ENCODE peak calls at places on chromosomes 4 and X, in six cellular contexts. One of them, this sample, is unnamed.

GRCh38 chrX:65596270-65596669 is 61.7 kb upstream of the LAS1L start:
- DNase-seq in breast epithelium: no peak
- DNase-seq in dorsolateral prefrontal cortex: no peak
- DNase-seq in heart right ventricle: no peak
- DNase-seq in esophagus squamous epithelium: no peak
- DNase-seq in GM23338: no peak
- DNase-seq in this sample: peak

GRCh38 chr4:186602978-186603377 is 47.6 kb upstream of the MTNR1A start:
- DNase-seq in dorsolateral prefrontal cortex: no peak
- DNase-seq in esophagus squamous epithelium: no peak
- DNase-seq in breast epithelium: no peak
- DNase-seq in heart right ventricle: no peak
- DNase-seq in GM23338: no peak
- DNase-seq in this sample: no peak

GRCh38 chr4:106676173-106676921 is 307.8 kb upstream of the GIMD1 start:
- DNase-seq in GM23338: no peak
- DNase-seq in breast epithelium: no peak
- DNase-seq in esophagus squamous epithelium: no peak
- DNase-seq in heart right ventricle: no peak
- DNase-seq in dorsolateral prefrontal cortex: no peak
- DNase-seq in this sample: no peak

GRCh38 chr4:174912919-174913543 is 5.1 kb upstream of the ADAM29 start:
- DNase-seq in dorsolateral prefrontal cortex: no peak
- DNase-seq in esophagus squamous epithelium: no peak
- DNase-seq in breast epithelium: no peak
- DNase-seq in GM23338: no peak
- DNase-seq in heart right ventricle: no peak
- DNase-seq in this sample: no peak

GRCh38 chr4:47926667-47927258 is 12.4 kb upstream of the NFXL1 start:
- DNase-seq in esophagus squamous epithelium: no peak
- DNase-seq in breast epithelium: no peak
- DNase-seq in GM23338: peak
- DNase-seq in dorsolateral prefrontal cortex: no peak
- DNase-seq in heart right ventricle: peak
- DNase-seq in this sample: peak

GRCh38 chr4:33262809-33263208 is 2542.6 kb downstream of the PCDH7 start:
- DNase-seq in dorsolateral prefrontal cortex: no peak
- DNase-seq in GM23338: no peak
- DNase-seq in heart right ventricle: no peak
- DNase-seq in esophagus squamous epithelium: no peak
- DNase-seq in breast epithelium: no peak
- DNase-seq in this sample: no peak

GRCh38 chr4:45131020-45131419 is 404.7 kb upstream of the GNPDA2 start:
- DNase-seq in dorsolateral prefrontal cortex: no peak
- DNase-seq in esophagus squamous epithelium: no peak
- DNase-seq in breast epithelium: no peak
- DNase-seq in GM23338: no peak
- DNase-seq in heart right ventricle: no peak
- DNase-seq in this sample: no peak

GRCh38 chr4:36509816-36510215 is 228.4 kb downstream of the DTHD1 start:
- DNase-seq in esophagus squamous epithelium: no peak
- DNase-seq in breast epithelium: no peak
- DNase-seq in heart right ventricle: no peak
- DNase-seq in GM23338: no peak
- DNase-seq in dorsolateral prefrontal cortex: no peak
- DNase-seq in this sample: no peak

GRCh38 chr4:183140911-183141320 is 41.9 kb downstream of the WWC2 start:
- DNase-seq in esophagus squamous epithelium: no peak
- DNase-seq in breast epithelium: no peak
- DNase-seq in GM23338: no peak
- DNase-seq in heart right ventricle: no peak
- DNase-seq in dorsolateral prefrontal cortex: no peak
- DNase-seq in this sample: no peak

GRCh38 chr4:182291597-182291996 is 48.4 kb downstream of the TENM3 start:
- DNase-seq in breast epithelium: no peak
- DNase-seq in heart right ventricle: no peak
- DNase-seq in GM23338: no peak
- DNase-seq in esophagus squamous epithelium: no peak
- DNase-seq in dorsolateral prefrontal cortex: no peak
- DNase-seq in this sample: no peak

GRCh38 chrX:111823068-111823467 is 52.9 kb upstream of the TRPC5OS start:
- DNase-seq in heart right ventricle: no peak
- DNase-seq in GM23338: peak
- DNase-seq in breast epithelium: no peak
- DNase-seq in esophagus squamous epithelium: no peak
- DNase-seq in dorsolateral prefrontal cortex: no peak
- DNase-seq in this sample: no peak

GRCh38 chr4:165199722-165200121 is 7.6 kb upstream of the KLHL2 start:
- DNase-seq in breast epithelium: peak
- DNase-seq in esophagus squamous epithelium: no peak
- DNase-seq in heart right ventricle: no peak
- DNase-seq in GM23338: no peak
- DNase-seq in dorsolateral prefrontal cortex: no peak
- DNase-seq in this sample: no peak

GRCh38 chr4:155009288-155009687 is 199.1 kb upstream of the NPY2R start:
- DNase-seq in heart right ventricle: no peak
- DNase-seq in breast epithelium: no peak
- DNase-seq in dorsolateral prefrontal cortex: no peak
- DNase-seq in GM23338: no peak
- DNase-seq in esophagus squamous epithelium: no peak
- DNase-seq in this sample: no peak

GRCh38 chr4:107034091-107034698 is 1.9 kb downstream of the DKK2 start:
- DNase-seq in breast epithelium: no peak
- DNase-seq in dorsolateral prefrontal cortex: peak
- DNase-seq in GM23338: peak
- DNase-seq in esophagus squamous epithelium: no peak
- DNase-seq in heart right ventricle: no peak
- DNase-seq in this sample: peak

GRCh38 chr4:26779674-26780073 is 81.0 kb upstream of the STIM2 start:
- DNase-seq in esophagus squamous epithelium: no peak
- DNase-seq in heart right ventricle: no peak
- DNase-seq in dorsolateral prefrontal cortex: no peak
- DNase-seq in breast epithelium: no peak
- DNase-seq in GM23338: no peak
- DNase-seq in this sample: no peak

GRCh38 chr4:143025111-143025704 is 159.5 kb upstream of the USP38 start:
- DNase-seq in esophagus squamous epithelium: no peak
- DNase-seq in dorsolateral prefrontal cortex: no peak
- DNase-seq in heart right ventricle: no peak
- DNase-seq in breast epithelium: no peak
- DNase-seq in GM23338: peak
- DNase-seq in this sample: no peak

GRCh38 chrX:7170903-7171302 is 22.9 kb upstream of the PUDP start:
- DNase-seq in heart right ventricle: no peak
- DNase-seq in dorsolateral prefrontal cortex: no peak
- DNase-seq in GM23338: peak
- DNase-seq in esophagus squamous epithelium: no peak
- DNase-seq in breast epithelium: no peak
- DNase-seq in this sample: peak

GRCh38 chrX:72624194-72624593 is 51.6 kb upstream of the HDAC8 start:
- DNase-seq in dorsolateral prefrontal cortex: no peak
- DNase-seq in GM23338: no peak
- DNase-seq in esophagus squamous epithelium: no peak
- DNase-seq in heart right ventricle: no peak
- DNase-seq in breast epithelium: no peak
- DNase-seq in this sample: no peak

GRCh38 chr4:81215219-81215892 is at the start of gene PRKG2:
- DNase-seq in dorsolateral prefrontal cortex: no peak
- DNase-seq in GM23338: peak
- DNase-seq in breast epithelium: no peak
- DNase-seq in esophagus squamous epithelium: no peak
- DNase-seq in heart right ventricle: no peak
- DNase-seq in this sample: peak

GRCh38 chrX:24241822-24242648 is 71.8 kb downstream of the SUPT20HL2 start:
- DNase-seq in heart right ventricle: no peak
- DNase-seq in esophagus squamous epithelium: no peak
- DNase-seq in dorsolateral prefrontal cortex: no peak
- DNase-seq in GM23338: peak
- DNase-seq in breast epithelium: no peak
- DNase-seq in this sample: no peak

GRCh38 chrX:151396042-151396826 is 772 bp upstream of the VMA21 start:
- DNase-seq in esophagus squamous epithelium: no peak
- DNase-seq in dorsolateral prefrontal cortex: no peak
- DNase-seq in heart right ventricle: no peak
- DNase-seq in GM23338: peak
- DNase-seq in breast epithelium: peak
- DNase-seq in this sample: peak

GRCh38 chrX:41238543-41238942 is 95.4 kb upstream of the DDX3X start:
- DNase-seq in dorsolateral prefrontal cortex: no peak
- DNase-seq in heart right ventricle: no peak
- DNase-seq in GM23338: no peak
- DNase-seq in breast epithelium: no peak
- DNase-seq in esophagus squamous epithelium: no peak
- DNase-seq in this sample: no peak

GRCh38 chr4:10715696-10716095 is 31.1 kb upstream of the CLNK start:
- DNase-seq in esophagus squamous epithelium: no peak
- DNase-seq in heart right ventricle: no peak
- DNase-seq in dorsolateral prefrontal cortex: no peak
- DNase-seq in breast epithelium: no peak
- DNase-seq in GM23338: peak
- DNase-seq in this sample: no peak

GRCh38 chr4:152536545-152537182 is 772 bp upstream of the FBXW7 start:
- DNase-seq in heart right ventricle: no peak
- DNase-seq in breast epithelium: no peak
- DNase-seq in esophagus squamous epithelium: no peak
- DNase-seq in dorsolateral prefrontal cortex: no peak
- DNase-seq in GM23338: peak
- DNase-seq in this sample: peak

GRCh38 chr4:137601924-137602323 is 69.6 kb upstream of the PCDH18 start:
- DNase-seq in GM23338: no peak
- DNase-seq in esophagus squamous epithelium: no peak
- DNase-seq in heart right ventricle: no peak
- DNase-seq in dorsolateral prefrontal cortex: no peak
- DNase-seq in breast epithelium: no peak
- DNase-seq in this sample: no peak
- H3K27ac ChIP-seq in GM23338: no peak
- H3K27ac ChIP-seq in esophagus squamous epithelium: no peak
- H3K27ac ChIP-seq in heart right ventricle: no peak
- H3K27ac ChIP-seq in dorsolateral prefrontal cortex: no peak
- H3K27ac ChIP-seq in breast epithelium: no peak
- H3K27ac ChIP-seq in this sample: no peak

GRCh38 chr4:176363072-176363471 is 43.3 kb downstream of the SPCS3 start:
- DNase-seq in esophagus squamous epithelium: no peak
- DNase-seq in GM23338: no peak
- DNase-seq in breast epithelium: no peak
- DNase-seq in heart right ventricle: no peak
- DNase-seq in dorsolateral prefrontal cortex: no peak
- DNase-seq in this sample: no peak
- H3K27ac ChIP-seq in esophagus squamous epithelium: no peak
- H3K27ac ChIP-seq in GM23338: no peak
- H3K27ac ChIP-seq in breast epithelium: no peak
- H3K27ac ChIP-seq in heart right ventricle: no peak
- H3K27ac ChIP-seq in dorsolateral prefrontal cortex: no peak
- H3K27ac ChIP-seq in this sample: no peak

GRCh38 chr4:78863254-78863869 is 75.9 kb downstream of the PAQR3 start:
- DNase-seq in breast epithelium: no peak
- DNase-seq in esophagus squamous epithelium: no peak
- DNase-seq in GM23338: no peak
- DNase-seq in heart right ventricle: no peak
- DNase-seq in dorsolateral prefrontal cortex: no peak
- DNase-seq in this sample: no peak
- H3K27ac ChIP-seq in breast epithelium: no peak
- H3K27ac ChIP-seq in esophagus squamous epithelium: no peak
- H3K27ac ChIP-seq in GM23338: no peak
- H3K27ac ChIP-seq in heart right ventricle: no peak
- H3K27ac ChIP-seq in dorsolateral prefrontal cortex: no peak
- H3K27ac ChIP-seq in this sample: no peak

GRCh38 chrX:10108288-10108687 is 48.5 kb upstream of the CLCN4 start:
- DNase-seq in breast epithelium: no peak
- DNase-seq in heart right ventricle: no peak
- DNase-seq in dorsolateral prefrontal cortex: no peak
- DNase-seq in GM23338: no peak
- DNase-seq in esophagus squamous epithelium: no peak
- DNase-seq in this sample: no peak

GRCh38 chrX:10110984-10111363 is 45.8 kb upstream of the CLCN4 start:
- DNase-seq in esophagus squamous epithelium: no peak
- DNase-seq in heart right ventricle: no peak
- DNase-seq in dorsolateral prefrontal cortex: no peak
- DNase-seq in GM23338: no peak
- DNase-seq in breast epithelium: no peak
- DNase-seq in this sample: no peak

GRCh38 chrX:10110316-10110932 is 46.4 kb upstream of the CLCN4 start:
- DNase-seq in esophagus squamous epithelium: no peak
- DNase-seq in heart right ventricle: no peak
- DNase-seq in breast epithelium: no peak
- DNase-seq in GM23338: no peak
- DNase-seq in dorsolateral prefrontal cortex: no peak
- DNase-seq in this sample: no peak

GRCh38 chrX:10111364-10112148 is 45.2 kb upstream of the CLCN4 start:
- DNase-seq in breast epithelium: no peak
- DNase-seq in heart right ventricle: no peak
- DNase-seq in dorsolateral prefrontal cortex: no peak
- DNase-seq in GM23338: no peak
- DNase-seq in esophagus squamous epithelium: no peak
- DNase-seq in this sample: peak

GRCh38 chrX:10109695-10110094 is 47.1 kb upstream of the CLCN4 start:
- DNase-seq in heart right ventricle: peak
- DNase-seq in breast epithelium: no peak
- DNase-seq in dorsolateral prefrontal cortex: peak
- DNase-seq in GM23338: no peak
- DNase-seq in esophagus squamous epithelium: no peak
- DNase-seq in this sample: peak
- H3K27ac ChIP-seq in heart right ventricle: no peak
- H3K27ac ChIP-seq in breast epithelium: no peak
- H3K27ac ChIP-seq in dorsolateral prefrontal cortex: no peak
- H3K27ac ChIP-seq in GM23338: no peak
- H3K27ac ChIP-seq in esophagus squamous epithelium: peak
- H3K27ac ChIP-seq in this sample: peak

DNA sequence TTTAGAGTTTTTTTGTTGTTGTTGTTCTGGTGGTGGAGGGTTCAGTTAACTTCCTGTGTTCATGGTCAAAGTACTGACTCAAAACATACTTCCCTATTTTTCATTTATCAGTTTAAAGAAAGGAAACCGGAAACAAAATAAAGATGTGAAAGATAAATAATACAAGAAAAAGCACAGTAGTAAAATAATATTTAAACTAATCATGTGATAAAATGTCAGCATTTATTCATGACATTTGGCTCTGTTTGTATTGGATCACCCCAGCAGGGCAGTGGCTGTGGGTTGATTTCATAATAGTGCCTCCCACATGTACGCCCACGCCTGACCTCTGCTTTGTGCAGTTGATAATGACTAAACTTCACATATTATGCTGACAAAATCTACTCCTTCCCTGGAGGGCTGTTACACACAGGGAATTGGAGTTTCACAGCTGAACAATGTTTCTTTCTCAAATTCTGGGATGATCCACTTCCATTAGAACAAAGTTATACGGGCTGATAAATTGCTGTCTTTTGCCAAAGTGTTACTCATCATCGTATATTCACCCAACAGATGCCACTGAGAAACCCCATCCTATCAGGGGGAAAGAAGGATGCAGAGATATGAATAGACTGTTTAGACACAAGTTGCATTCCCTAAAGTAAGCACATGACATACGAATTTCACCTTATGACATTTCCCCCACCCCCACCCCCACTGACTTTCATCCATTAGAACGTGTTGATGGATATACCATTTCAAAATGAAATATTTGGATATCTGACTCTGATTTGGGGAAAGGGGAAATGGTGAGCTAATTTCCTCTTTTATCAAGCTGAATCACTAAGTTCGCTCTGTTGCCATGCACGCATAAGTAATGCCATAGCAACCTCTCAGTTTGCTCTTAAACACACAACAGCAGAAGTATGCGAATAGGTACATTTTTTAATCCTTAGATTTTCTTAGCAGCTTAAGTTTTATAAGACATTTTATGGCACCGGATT is 48.4 kb downstream of the AMELX start:
- DNase-seq in heart right ventricle: peak
- DNase-seq in breast epithelium: no peak
- DNase-seq in GM23338: no peak
- DNase-seq in dorsolateral prefrontal cortex: no peak
- DNase-seq in esophagus squamous epithelium: peak
- DNase-seq in this sample: peak
- H3K27ac ChIP-seq in heart right ventricle: peak
- H3K27ac ChIP-seq in breast epithelium: no peak
- H3K27ac ChIP-seq in GM23338: no peak
- H3K27ac ChIP-seq in dorsolateral prefrontal cortex: no peak
- H3K27ac ChIP-seq in esophagus squamous epithelium: no peak
- H3K27ac ChIP-seq in this sample: peak

This sample was measured in transverse colon.